ENCODE peak calls at places on chromosomes 12 and 14, in six cellular contexts. Y is mesothelial cell of epicardium; M is bronchial epithelial cell; U is stimulated activated CD4-positive, alpha-beta T cell treated with anti-CD3 and anti-CD28 coated beads, TNF-alpha, amount 100 ng/mL, for 24 hours; Z is HuH-7.5; H is RPMI7951. T is an unnamed sample.
A peak's percentile ranks its signal among the peaks of the same experiment; 100 is the strongest.

GRCh38 chr12:108822458-108823205 is 34.8 kb downstream of the SSH1 start:
- DNase-seq in H (no peak), M (peak; percentile 53), Y (no peak), Z (no peak), U (no peak), T (no peak)

GRCh38 chr14:37658174-37658573 is 62.7 kb downstream of the TTC6 start:
- DNase-seq in M (no peak), U (no peak), Y (no peak), Z (no peak), H (no peak), T (no peak)

GRCh38 chr12:106247731-106248176 is at the start of gene CKAP4:
- DNase-seq in H (peak; percentile 73), Z (peak; percentile 86), M (peak; percentile 35), Y (peak; percentile 65), U (no peak), T (peak; percentile 78)

GRCh38 chr14:93960108-93960475 is 16.3 kb downstream of the ASB2 start:
- DNase-seq in Y (no peak), H (no peak), Z (no peak), M (no peak), U (no peak), T (no peak)

GRCh38 chr14:58944226-58944769 is 244.2 kb upstream of the DAAM1 start:
- DNase-seq in Y (no peak), M (no peak), U (no peak), Z (no peak), H (no peak), T (no peak)

GRCh38 chr12:63882844-63883243 is 38.3 kb downstream of the SRGAP1 start:
- DNase-seq in M (no peak), U (no peak), Y (no peak), Z (no peak), H (no peak), T (no peak)

GRCh38 chr14:33848706-33849454 is 102.0 kb downstream of the EGLN3 start:
- DNase-seq in H (peak; percentile 40), M (peak; percentile 66), Y (peak; percentile 43), U (no peak), Z (peak; percentile 50), T (peak; percentile 87)

GRCh38 chr14:104546591-104547309 is 32.8 kb upstream of the C14orf180 start:
- DNase-seq in Y (no peak), M (no peak), Z (no peak), U (no peak), H (no peak), T (no peak)

GRCh38 chr12:131831021-131831571 is 2.9 kb downstream of the MMP17 start:
- DNase-seq in M (no peak), Y (no peak), Z (no peak), H (peak; percentile 42), U (no peak), T (no peak)

GRCh38 chr14:23694085-23694975 is 58.2 kb downstream of the DHRS2 start:
- DNase-seq in M (peak; percentile 57), Y (no peak), U (no peak), H (no peak), Z (no peak), T (peak; percentile 5)

GRCh38 chr14:102530828-102531478 is 21.4 kb upstream of the ANKRD9 start:
- DNase-seq in Z (no peak), U (no peak), H (no peak), M (peak; percentile 73), Y (no peak), T (no peak)

GRCh38 chr14:100692859-100693558 is 33.7 kb upstream of the DLK1 start:
- DNase-seq in H (peak; percentile 96), Z (no peak), U (no peak), Y (no peak), M (peak; percentile 98), T (no peak)

GRCh38 chr14:23831591-23831990 is 122.0 kb upstream of the DHRS4 start:
- DNase-seq in U (no peak), M (no peak), Z (no peak), Y (no peak), H (peak; percentile 1), T (no peak)

GRCh38 chr12:108806921-108807320 is 50.5 kb downstream of the SSH1 start:
- DNase-seq in Y (no peak), H (no peak), Z (no peak), M (no peak), U (no peak), T (no peak)

GRCh38 chr14:95489163-95489887 is 27.1 kb downstream of the SYNE3 start:
- DNase-seq in H (peak; percentile 74), Y (no peak), U (no peak), M (no peak), Z (no peak), T (no peak)

GRCh38 chr12:26017484-26018211 is 59.2 kb downstream of the RASSF8 start:
- DNase-seq in Y (no peak), M (peak; percentile 33), U (no peak), Z (peak; percentile 21), H (peak; percentile 52), T (peak; percentile 52)

GRCh38 chr14:49755378-49755777 is 12.6 kb upstream of the KLHDC2 start:
- DNase-seq in H (no peak), Y (no peak), Z (no peak), U (no peak), M (no peak), T (no peak)

GRCh38 chr12:39935839-39936238 is 170.0 kb downstream of the SLC2A13 start:
- DNase-seq in Z (no peak), M (no peak), Y (no peak), H (no peak), U (no peak), T (no peak)

GRCh38 chr12:52442600-52443061 is 8.5 kb upstream of the KRT75 start:
- DNase-seq in Z (no peak), H (peak; percentile 57), M (peak; percentile 96), U (no peak), Y (no peak), T (no peak)

GRCh38 chr12:3683670-3684069 is 69.2 kb downstream of the CRACR2A start:
- DNase-seq in U (no peak), H (peak; percentile 47), M (peak; percentile 41), Z (no peak), Y (no peak), T (no peak)

GRCh38 chr14:105419305-105420091 is at the start of gene MTA1:
- DNase-seq in U (peak; percentile 23), M (no peak), H (peak; percentile 45), Z (peak; percentile 74), Y (no peak), T (no peak)

GRCh38 chr14:68687746-68688145 is 105.1 kb downstream of the ZFP36L1 start:
- DNase-seq in U (no peak), H (peak; percentile 93), Z (no peak), M (peak; percentile 96), Y (no peak), T (no peak)

GRCh38 chr14:73777420-73777819 is 63.2 kb upstream of the PNMA1 start:
- DNase-seq in M (no peak), Y (no peak), U (no peak), H (no peak), Z (no peak), T (no peak)

GRCh38 chr12:34598851-34599529 is 576.7 kb downstream of the ALG10 start:
- DNase-seq in Y (no peak), U (no peak), M (no peak), H (no peak), Z (no peak), T (no peak)

GRCh38 chr14:21203470-21204166 is 47.8 kb upstream of the OR5AU1 start:
- DNase-seq in Y (no peak), H (no peak), U (no peak), Z (no peak), M (no peak), T (no peak)

GRCh38 chr12:70664463-70664862 is 27.2 kb upstream of the PTPRB start:
- DNase-seq in Y (no peak), U (no peak), Z (no peak), H (peak; percentile 76), M (no peak), T (no peak)

GRCh38 chr12:105601158-105601557 is 270.7 kb downstream of the C12orf75 start:
- DNase-seq in U (no peak), Z (no peak), H (no peak), Y (no peak), M (no peak), T (no peak)

GRCh38 chr12:130715996-130716917 is at the start of gene RIMBP2:
- DNase-seq in M (peak; percentile 60), H (peak; percentile 7), Y (peak; percentile 54), U (no peak), Z (no peak), T (no peak)